ENCODE peak calls at places on chromosomes 4 and X, in ten cellular contexts. One of them, this sample, is unnamed. For H3K4me1, the result is how much of the 10 kb centered on the place peaks cover.

GRCh38 chr4:65592089-65592488 is 78.2 kb downstream of the EPHA5 start:
- DNase-seq in Karpas-422: no peak
- DNase-seq in suprapubic skin: no peak
- DNase-seq in left lung: no peak
- DNase-seq in heart left ventricle: no peak
- DNase-seq in A549: no peak
- DNase-seq in prostate gland: no peak
- DNase-seq in hepatocyte: no peak
- DNase-seq in lung: no peak
- DNase-seq in IMR-90: no peak
- DNase-seq in this sample: no peak

GRCh38 chr4:108129226-108129625 is 39.5 kb downstream of the LEF1 start:
- DNase-seq in suprapubic skin: no peak
- DNase-seq in heart left ventricle: no peak
- DNase-seq in Karpas-422: no peak
- DNase-seq in IMR-90: no peak
- DNase-seq in A549: no peak
- DNase-seq in left lung: no peak
- DNase-seq in lung: no peak
- DNase-seq in hepatocyte: no peak
- DNase-seq in prostate gland: no peak
- DNase-seq in this sample: no peak

GRCh38 chrX:41621236-41621651 is 67.5 kb upstream of the GPR34 start:
- DNase-seq in heart left ventricle: no peak
- DNase-seq in hepatocyte: peak
- DNase-seq in left lung: no peak
- DNase-seq in suprapubic skin: no peak
- DNase-seq in prostate gland: no peak
- DNase-seq in A549: peak
- DNase-seq in IMR-90: peak
- DNase-seq in Karpas-422: no peak
- DNase-seq in lung: no peak
- DNase-seq in this sample: no peak

GRCh38 chrX:19789782-19790181 is 97.6 kb downstream of the SH3KBP1 start:
- DNase-seq in suprapubic skin: no peak
- DNase-seq in Karpas-422: no peak
- DNase-seq in lung: no peak
- DNase-seq in prostate gland: no peak
- DNase-seq in heart left ventricle: no peak
- DNase-seq in hepatocyte: no peak
- DNase-seq in A549: no peak
- DNase-seq in IMR-90: no peak
- DNase-seq in left lung: no peak
- DNase-seq in this sample: no peak

GRCh38 chr4:185774815-185775684 is 36.9 kb downstream of the SORBS2 start:
- DNase-seq in IMR-90: peak
- DNase-seq in A549: peak
- DNase-seq in Karpas-422: no peak
- DNase-seq in heart left ventricle: no peak
- DNase-seq in prostate gland: no peak
- DNase-seq in lung: peak
- DNase-seq in left lung: peak
- DNase-seq in hepatocyte: peak
- DNase-seq in suprapubic skin: no peak
- DNase-seq in this sample: no peak

GRCh38 chr4:10113362-10114047 is 3.1 kb downstream of the WDR1 start:
- DNase-seq in Karpas-422: no peak
- DNase-seq in hepatocyte: no peak
- DNase-seq in heart left ventricle: no peak
- DNase-seq in A549: no peak
- DNase-seq in left lung: no peak
- DNase-seq in IMR-90: no peak
- DNase-seq in lung: no peak
- DNase-seq in suprapubic skin: no peak
- DNase-seq in prostate gland: no peak
- DNase-seq in this sample: no peak

GRCh38 chr4:146975535-146975934 is 29.9 kb upstream of the TTC29 start:
- DNase-seq in suprapubic skin: no peak
- DNase-seq in lung: no peak
- DNase-seq in A549: no peak
- DNase-seq in heart left ventricle: no peak
- DNase-seq in Karpas-422: no peak
- DNase-seq in hepatocyte: no peak
- DNase-seq in left lung: no peak
- DNase-seq in IMR-90: no peak
- DNase-seq in prostate gland: no peak
- DNase-seq in this sample: no peak

GRCh38 chr4:7857238-7857701 is 82.4 kb downstream of the AFAP1 start:
- DNase-seq in suprapubic skin: no peak
- DNase-seq in hepatocyte: no peak
- DNase-seq in heart left ventricle: peak
- DNase-seq in prostate gland: no peak
- DNase-seq in lung: no peak
- DNase-seq in IMR-90: peak
- DNase-seq in Karpas-422: no peak
- DNase-seq in A549: no peak
- DNase-seq in left lung: no peak
- DNase-seq in this sample: no peak

GRCh38 chr4:183136880-183137279 is 37.8 kb downstream of the WWC2 start:
- DNase-seq in IMR-90: peak
- DNase-seq in heart left ventricle: no peak
- DNase-seq in A549: no peak
- DNase-seq in lung: no peak
- DNase-seq in prostate gland: no peak
- DNase-seq in suprapubic skin: no peak
- DNase-seq in left lung: no peak
- DNase-seq in Karpas-422: no peak
- DNase-seq in hepatocyte: no peak
- DNase-seq in this sample: no peak

GRCh38 chr4:61540944-61541343 is 340.8 kb downstream of the ADGRL3 start:
- DNase-seq in lung: no peak
- DNase-seq in left lung: no peak
- DNase-seq in heart left ventricle: no peak
- DNase-seq in IMR-90: no peak
- DNase-seq in prostate gland: no peak
- DNase-seq in Karpas-422: no peak
- DNase-seq in hepatocyte: peak
- DNase-seq in A549: peak
- DNase-seq in suprapubic skin: no peak
- DNase-seq in this sample: no peak

GRCh38 chr4:125420499-125420898 is 105.7 kb downstream of the FAT4 start:
- DNase-seq in prostate gland: no peak
- DNase-seq in hepatocyte: no peak
- DNase-seq in A549: no peak
- DNase-seq in Karpas-422: no peak
- DNase-seq in left lung: no peak
- DNase-seq in lung: no peak
- DNase-seq in suprapubic skin: no peak
- DNase-seq in IMR-90: no peak
- DNase-seq in heart left ventricle: no peak
- DNase-seq in this sample: no peak

GRCh38 chrX:130851569-130851968 is 51.4 kb downstream of the ENOX2 start:
- DNase-seq in Karpas-422: no peak
- DNase-seq in heart left ventricle: no peak
- DNase-seq in prostate gland: no peak
- DNase-seq in lung: no peak
- DNase-seq in hepatocyte: no peak
- DNase-seq in IMR-90: no peak
- DNase-seq in A549: no peak
- DNase-seq in left lung: no peak
- DNase-seq in suprapubic skin: no peak
- DNase-seq in this sample: no peak

GRCh38 chrX:45011131-45011530 is 138.1 kb downstream of the KDM6A start:
- DNase-seq in heart left ventricle: no peak
- DNase-seq in A549: peak
- DNase-seq in lung: no peak
- DNase-seq in left lung: no peak
- DNase-seq in IMR-90: peak
- DNase-seq in suprapubic skin: no peak
- DNase-seq in hepatocyte: no peak
- DNase-seq in prostate gland: no peak
- DNase-seq in Karpas-422: no peak
- DNase-seq in this sample: no peak

GRCh38 chrX:45011597-45011996 is 138.6 kb downstream of the KDM6A start:
- DNase-seq in hepatocyte: no peak
- DNase-seq in suprapubic skin: no peak
- DNase-seq in left lung: no peak
- DNase-seq in prostate gland: no peak
- DNase-seq in Karpas-422: no peak
- DNase-seq in A549: no peak
- DNase-seq in heart left ventricle: no peak
- DNase-seq in lung: no peak
- DNase-seq in IMR-90: no peak
- DNase-seq in this sample: no peak

GRCh38 chrX:45006002-45006800 is 133.2 kb downstream of the KDM6A start:
- DNase-seq in IMR-90: peak
- DNase-seq in hepatocyte: no peak
- DNase-seq in suprapubic skin: no peak
- DNase-seq in heart left ventricle: no peak
- DNase-seq in left lung: no peak
- DNase-seq in lung: no peak
- DNase-seq in Karpas-422: no peak
- DNase-seq in A549: peak
- DNase-seq in prostate gland: no peak
- DNase-seq in this sample: no peak

GRCh38 chrX:45007598-45007997 is 134.6 kb downstream of the KDM6A start:
- DNase-seq in prostate gland: no peak
- DNase-seq in left lung: no peak
- DNase-seq in A549: no peak
- DNase-seq in heart left ventricle: no peak
- DNase-seq in hepatocyte: no peak
- DNase-seq in Karpas-422: peak
- DNase-seq in suprapubic skin: no peak
- DNase-seq in IMR-90: no peak
- DNase-seq in lung: no peak
- DNase-seq in this sample: no peak

DNA sequence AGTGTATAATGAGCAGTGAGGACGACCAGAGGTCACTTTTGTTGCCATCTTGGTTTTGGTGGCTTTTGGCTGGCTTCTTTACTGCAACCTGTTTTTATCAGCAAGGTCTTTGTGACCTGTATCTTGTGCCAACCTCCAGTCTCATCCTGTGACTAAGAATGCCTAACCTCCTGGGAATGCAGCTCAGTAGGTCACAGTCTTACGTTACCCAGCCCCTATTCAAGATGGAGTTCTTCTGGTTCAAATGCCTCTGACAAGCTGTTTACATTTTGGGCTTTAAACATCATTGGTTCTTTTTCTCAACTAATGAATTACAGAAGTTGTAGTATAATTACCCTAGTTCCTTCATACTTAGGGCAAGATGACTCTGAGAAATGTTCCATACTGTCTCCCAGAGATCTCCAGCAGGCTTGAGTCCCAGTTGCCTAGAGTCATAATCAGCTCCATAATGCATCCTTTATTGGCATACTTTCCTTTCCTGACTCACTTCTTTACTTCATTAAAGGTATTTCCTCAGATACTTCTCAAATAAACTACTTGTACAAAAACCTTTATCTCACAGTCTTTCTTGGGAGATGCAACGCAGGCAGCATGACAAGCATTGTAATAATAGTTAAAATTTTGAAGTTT is 136.5 kb downstream of the KDM6A start:
- DNase-seq in suprapubic skin: no peak
- DNase-seq in left lung: no peak
- DNase-seq in heart left ventricle: no peak
- DNase-seq in IMR-90: peak
- DNase-seq in hepatocyte: no peak
- DNase-seq in Karpas-422: no peak
- DNase-seq in lung: no peak
- DNase-seq in prostate gland: no peak
- DNase-seq in A549: peak
- DNase-seq in this sample: no peak
- H3K4me1 ChIP-seq in suprapubic skin: under half
- H3K4me1 ChIP-seq in left lung: under half
- H3K4me1 ChIP-seq in heart left ventricle: under half
- H3K4me1 ChIP-seq in IMR-90: under half
- H3K4me1 ChIP-seq in hepatocyte: under half
- H3K4me1 ChIP-seq in Karpas-422: under half
- H3K4me1 ChIP-seq in lung: under half
- H3K4me1 ChIP-seq in prostate gland: under half
- H3K4me1 ChIP-seq in A549: half or more
- H3K4me1 ChIP-seq in this sample: under half

GRCh38 chr4:87855540-87855939 is 22.8 kb downstream of the MEPE start:
- DNase-seq in left lung: no peak
- DNase-seq in prostate gland: no peak
- DNase-seq in hepatocyte: no peak
- DNase-seq in suprapubic skin: no peak
- DNase-seq in lung: no peak
- DNase-seq in heart left ventricle: no peak
- DNase-seq in IMR-90: no peak
- DNase-seq in Karpas-422: no peak
- DNase-seq in A549: no peak
- DNase-seq in this sample: no peak
- H3K4me1 ChIP-seq in left lung: under half
- H3K4me1 ChIP-seq in prostate gland: under half
- H3K4me1 ChIP-seq in hepatocyte: under half
- H3K4me1 ChIP-seq in suprapubic skin: under half
- H3K4me1 ChIP-seq in lung: under half
- H3K4me1 ChIP-seq in heart left ventricle: under half
- H3K4me1 ChIP-seq in IMR-90: under half
- H3K4me1 ChIP-seq in Karpas-422: under half
- H3K4me1 ChIP-seq in A549: under half
- H3K4me1 ChIP-seq in this sample: under half

DNA sequence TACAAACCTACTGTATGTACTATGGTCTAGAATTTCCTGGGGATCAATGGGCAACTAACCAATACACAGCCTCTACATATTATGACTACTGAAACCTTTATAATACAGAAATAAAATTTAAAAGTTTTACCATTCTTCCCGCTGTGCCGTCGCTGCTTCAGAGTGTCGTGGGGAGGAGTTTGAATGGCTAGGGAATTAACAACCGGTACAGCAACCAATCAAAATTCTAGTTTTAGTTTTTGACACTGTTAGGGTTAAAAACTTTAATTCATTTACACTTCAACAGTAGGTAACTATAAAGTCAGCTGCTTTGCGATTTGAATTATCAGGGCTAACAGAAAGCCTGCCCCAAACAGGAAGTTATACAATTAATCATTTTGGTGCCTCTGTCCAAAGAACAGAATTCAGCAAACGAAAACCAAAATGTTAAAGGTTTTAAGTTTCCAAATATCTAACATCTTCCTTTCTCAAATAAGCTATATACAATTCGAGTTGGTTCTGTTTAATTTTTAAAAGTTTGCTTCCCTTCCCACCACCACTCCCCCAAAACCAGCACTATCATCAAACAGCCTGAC is 2.3 kb downstream of the HNRNPD start:
- DNase-seq in IMR-90: peak
- DNase-seq in hepatocyte: no peak
- DNase-seq in prostate gland: no peak
- DNase-seq in heart left ventricle: no peak
- DNase-seq in A549: no peak
- DNase-seq in Karpas-422: no peak
- DNase-seq in left lung: no peak
- DNase-seq in lung: no peak
- DNase-seq in suprapubic skin: no peak
- DNase-seq in this sample: no peak
- H3K4me1 ChIP-seq in IMR-90: under half
- H3K4me1 ChIP-seq in hepatocyte: under half
- H3K4me1 ChIP-seq in prostate gland: under half
- H3K4me1 ChIP-seq in heart left ventricle: half or more
- H3K4me1 ChIP-seq in A549: under half
- H3K4me1 ChIP-seq in Karpas-422: under half
- H3K4me1 ChIP-seq in left lung: half or more
- H3K4me1 ChIP-seq in lung: under half
- H3K4me1 ChIP-seq in suprapubic skin: half or more
- H3K4me1 ChIP-seq in this sample: under half

GRCh38 chr4:122830392-122831095 is 3.9 kb downstream of the FGF2 start:
- DNase-seq in left lung: no peak
- DNase-seq in IMR-90: no peak
- DNase-seq in prostate gland: no peak
- DNase-seq in suprapubic skin: no peak
- DNase-seq in Karpas-422: no peak
- DNase-seq in hepatocyte: peak
- DNase-seq in A549: no peak
- DNase-seq in lung: no peak
- DNase-seq in heart left ventricle: no peak
- DNase-seq in this sample: no peak
- H3K4me1 ChIP-seq in left lung: under half
- H3K4me1 ChIP-seq in IMR-90: under half
- H3K4me1 ChIP-seq in prostate gland: under half
- H3K4me1 ChIP-seq in suprapubic skin: under half
- H3K4me1 ChIP-seq in Karpas-422: under half
- H3K4me1 ChIP-seq in hepatocyte: under half
- H3K4me1 ChIP-seq in A549: half or more
- H3K4me1 ChIP-seq in lung: under half
- H3K4me1 ChIP-seq in heart left ventricle: under half
- H3K4me1 ChIP-seq in this sample: under half